ENCODE peak calls at places on chromosome 13, in ten cellular contexts. L is AG10803; T is A549; W is GM10248; M is left ventricle myocardium inferior; U is CD4-positive, alpha-beta T cell; H is fibroblast of mammary gland; I is HFFc6; O is GM06990; X is thyroid gland. S is an unnamed sample.

GRCh38 chr13:113992276-113993005 is 18.6 kb upstream of the C13orf46 start:
- DNase-seq in L (no peak), T (no peak), W (no peak), M (no peak), U (no peak), H (no peak), I (no peak), O (no peak), X (peak; percentile 51), S (no peak)

GRCh38 chr13:83024955-83025594 is 857.2 kb downstream of the SLITRK1 start:
- DNase-seq in L (no peak), T (no peak), W (no peak), M (no peak), U (no peak), H (no peak), I (peak; percentile 20), O (no peak), X (no peak), S (no peak)

GRCh38 chr13:23921451-23921888 is 24.2 kb upstream of the C1QTNF9B start:
- DNase-seq in L (peak; percentile 71), T (peak; percentile 16), W (no peak), M (no peak), U (no peak), H (peak; percentile 67), I (peak; percentile 60), O (no peak), X (no peak), S (no peak)

GRCh38 chr13:101916758-101917474 is 464.4 kb downstream of the ITGBL1 start:
- DNase-seq in L (no peak), T (no peak), W (peak; percentile 11), M (no peak), U (no peak), H (no peak), I (no peak), O (no peak), X (no peak), S (no peak)

GRCh38 chr13:74556002-74556551 is 421.9 kb upstream of the KLF12 start:
- DNase-seq in L (no peak), T (no peak), W (no peak), M (no peak), U (no peak), H (no peak), I (no peak), O (no peak), X (no peak), S (no peak)

GRCh38 chr13:41291246-41291645 is 19.8 kb upstream of the NAA16 start:
- DNase-seq in L (no peak), T (no peak), W (no peak), M (no peak), U (no peak), H (no peak), I (no peak), O (no peak), X (no peak), S (no peak)

GRCh38 chr13:84831666-84832657 is 949.7 kb upstream of the SLITRK1 start:
- DNase-seq in L (no peak), T (no peak), W (no peak), M (no peak), U (no peak), H (no peak), I (no peak), O (no peak), X (no peak), S (no peak)

GRCh38 chr13:45482571-45483173 is 17.9 kb downstream of the COG3 start:
- DNase-seq in L (peak; percentile 27), T (no peak), W (no peak), M (no peak), U (no peak), H (peak; percentile 63), I (peak; percentile 21), O (no peak), X (no peak), S (no peak)

GRCh38 chr13:87677334-87678234 is 6.4 kb downstream of the SLITRK5 start:
- DNase-seq in L (no peak), T (no peak), W (peak; percentile 10), M (no peak), U (no peak), H (no peak), I (no peak), O (no peak), X (peak; percentile 71), S (no peak)

GRCh38 chr13:60329221-60329983 is 67.6 kb upstream of the TDRD3 start:
- DNase-seq in L (peak; percentile 17), T (peak; percentile 21), W (peak; percentile 36), M (no peak), U (no peak), H (peak; percentile 25), I (peak; percentile 34), O (no peak), X (no peak), S (no peak)

GRCh38 chr13:98778749-98779148 is 26.3 kb upstream of the SLC15A1 start:
- DNase-seq in L (no peak), T (no peak), W (no peak), M (no peak), U (no peak), H (no peak), I (no peak), O (no peak), X (no peak), S (no peak)

GRCh38 chr13:21243843-21244184 is 67.4 kb downstream of the MRPL57 start:
- DNase-seq in L (no peak), T (no peak), W (no peak), M (no peak), U (no peak), H (no peak), I (no peak), O (no peak), X (no peak), S (no peak)

GRCh38 chr13:21243045-21243842 is 66.8 kb downstream of the MRPL57 start:
- DNase-seq in L (no peak), T (no peak), W (no peak), M (no peak), U (no peak), H (no peak), I (no peak), O (no peak), X (peak; percentile 71), S (no peak)

GRCh38 chr13:21238267-21238666 is 61.8 kb downstream of the MRPL57 start:
- DNase-seq in L (no peak), T (no peak), W (no peak), M (no peak), U (no peak), H (no peak), I (no peak), O (no peak), X (no peak), S (no peak)

GRCh38 chr13:21240586-21240985 is 64.1 kb downstream of the MRPL57 start:
- DNase-seq in L (peak; percentile 77), T (no peak), W (no peak), M (no peak), U (no peak), H (peak; percentile 82), I (peak; percentile 70), O (no peak), X (no peak), S (no peak)

DNA sequence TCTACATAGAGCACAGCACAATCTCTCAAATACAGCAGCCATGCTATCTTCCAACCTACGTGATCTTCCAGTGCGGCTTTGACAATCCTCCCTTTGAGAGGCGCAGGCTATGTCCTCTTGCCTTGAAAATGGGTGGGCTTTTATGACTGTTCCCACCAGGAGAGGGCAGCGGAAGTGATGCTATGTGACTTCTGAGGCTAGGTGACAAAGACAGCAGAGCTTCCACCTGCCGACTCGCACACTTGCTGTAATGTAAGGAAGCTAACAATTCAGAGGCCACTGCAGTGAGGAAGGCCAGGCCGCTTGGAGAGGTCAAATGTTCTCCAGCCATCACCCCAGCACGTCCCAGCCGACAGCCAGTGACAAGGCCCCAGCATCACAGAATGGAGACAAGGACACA is 65.8 kb downstream of the MRPL57 start:
- DNase-seq in L (no peak), T (no peak), W (no peak), M (no peak), U (no peak), H (no peak), I (no peak), O (no peak), X (no peak), S (no peak)
- TF ChIP-seq CTCF in L (no peak), T (no peak), W (no peak), M (no peak), U (no peak), H (no peak), I (no peak), O (no peak), X (no peak), S (no peak)

DNA sequence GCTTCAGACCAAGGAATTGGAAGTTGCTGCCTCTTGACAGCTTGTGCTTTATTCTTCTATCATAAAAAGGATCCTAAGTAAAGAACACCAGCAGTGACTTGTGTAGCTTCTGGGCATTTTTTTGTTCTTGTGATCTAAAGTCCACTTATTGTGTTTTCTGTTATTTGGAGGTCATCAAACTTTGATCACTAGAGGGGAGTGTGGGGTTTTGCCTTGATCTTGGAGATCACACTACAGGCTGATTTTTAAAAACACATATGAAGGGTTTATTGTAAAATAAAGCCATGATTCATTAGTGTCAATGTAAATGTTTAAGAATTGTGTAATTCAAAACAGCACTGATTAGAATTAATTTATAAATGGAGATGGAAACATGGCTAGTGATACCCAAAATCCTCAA is 328.7 kb upstream of the EDNRB start:
- DNase-seq in L (no peak), T (no peak), W (no peak), M (no peak), U (no peak), H (no peak), I (no peak), O (no peak), X (no peak), S (no peak)
- TF ChIP-seq CTCF in L (no peak), T (no peak), W (no peak), M (no peak), U (no peak), H (no peak), I (no peak), O (no peak), X (no peak), S (no peak)

DNA sequence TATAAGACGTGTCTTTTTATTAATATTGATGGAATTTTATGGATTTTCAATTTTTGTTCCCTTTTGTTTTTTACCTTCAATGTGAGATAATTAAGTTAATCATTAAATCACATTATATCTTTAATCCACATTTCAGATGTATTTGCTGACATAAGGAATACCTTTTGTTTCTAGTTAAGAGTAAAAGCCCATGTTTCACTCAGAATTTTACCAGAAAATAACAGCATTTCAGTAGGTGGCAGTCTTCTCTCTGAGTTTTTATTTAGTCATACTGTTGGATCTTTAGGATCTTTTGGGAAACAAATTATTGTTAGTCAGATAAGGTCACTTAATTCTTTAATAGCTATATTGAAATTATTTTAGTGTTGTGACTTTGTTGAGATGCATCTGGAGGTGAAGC is 67.9 kb downstream of the NDFIP2 start:
- DNase-seq in L (peak; percentile 2), T (peak; percentile 7), W (no peak), M (no peak), U (no peak), H (peak; percentile 34), I (peak; percentile 13), O (no peak), X (no peak), S (no peak)
- TF ChIP-seq CTCF in L (peak; percentile 48), T (peak; percentile 38), W (no peak), M (peak; percentile 46), U (no peak), H (peak; percentile 46), I (peak; percentile 63), O (no peak), X (no peak), S (no peak)

DNA sequence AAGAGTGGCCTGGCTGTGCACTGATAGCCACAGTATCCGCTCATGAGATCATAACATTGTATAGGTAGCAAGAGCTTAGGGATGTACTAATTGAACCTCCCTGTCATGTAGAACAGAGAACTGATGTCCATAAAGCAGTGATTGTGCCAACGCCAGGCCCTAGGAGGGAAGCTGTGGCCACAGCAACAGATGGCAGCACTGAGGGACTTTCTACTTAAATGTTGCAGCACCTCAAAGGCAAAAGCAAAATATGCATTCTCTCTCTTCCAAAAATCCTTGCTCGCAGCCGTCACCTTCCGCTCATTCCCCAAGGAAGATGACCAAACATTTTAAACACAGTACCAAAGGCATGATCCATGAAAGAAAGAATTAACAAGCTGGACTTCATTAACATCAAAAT is 32.3 kb downstream of the COL4A1 start:
- DNase-seq in L (peak; percentile 54), T (peak; percentile 7), W (no peak), M (no peak), U (no peak), H (no peak), I (no peak), O (no peak), X (peak; percentile 32), S (no peak)
- TF ChIP-seq CTCF in L (peak; percentile 50), T (no peak), W (no peak), M (peak; percentile 62), U (no peak), H (peak; percentile 23), I (peak; percentile 49), O (no peak), X (peak; percentile 39), S (no peak)